ENCODE peak calls at places on chromosomes 6 and 20, in seven cellular contexts. One of them, this sample, is unnamed. For H3K4me1 and H3K36me3, the result is how much of the 10 kb centered on the place peaks cover.

GRCh38 chr6:25601797-25602679 is 50.0 kb upstream of the SCGN start:
- DNase-seq in ovary: no peak
- DNase-seq in body of pancreas: no peak
- DNase-seq in HepG2: peak
- DNase-seq in stomach: no peak
- DNase-seq in suprapubic skin: no peak
- DNase-seq in IMR-90: peak
- DNase-seq in this sample: no peak

GRCh38 chr6:158759966-158760617 is 59.1 kb downstream of the EZR start:
- DNase-seq in ovary: no peak
- DNase-seq in body of pancreas: no peak
- DNase-seq in HepG2: no peak
- DNase-seq in stomach: no peak
- DNase-seq in suprapubic skin: peak
- DNase-seq in IMR-90: no peak
- DNase-seq in this sample: no peak

GRCh38 chr20:16444056-16444777 is 129.0 kb downstream of the KIF16B start:
- DNase-seq in ovary: no peak
- DNase-seq in body of pancreas: peak
- DNase-seq in HepG2: no peak
- DNase-seq in stomach: no peak
- DNase-seq in suprapubic skin: no peak
- DNase-seq in IMR-90: peak
- DNase-seq in this sample: no peak

GRCh38 chr6:23180504-23181293 is 611.3 kb downstream of the HDGFL1 start:
- DNase-seq in ovary: peak
- DNase-seq in body of pancreas: peak
- DNase-seq in HepG2: no peak
- DNase-seq in stomach: peak
- DNase-seq in suprapubic skin: no peak
- DNase-seq in IMR-90: peak
- DNase-seq in this sample: no peak

GRCh38 chr20:840858-841567 is 7.5 kb downstream of the FAM110A start:
- DNase-seq in ovary: peak
- DNase-seq in body of pancreas: peak
- DNase-seq in HepG2: peak
- DNase-seq in stomach: peak
- DNase-seq in suprapubic skin: no peak
- DNase-seq in IMR-90: no peak
- DNase-seq in this sample: peak

GRCh38 chr6:23659125-23659524 is 466.9 kb upstream of the NRSN1 start:
- DNase-seq in ovary: no peak
- DNase-seq in body of pancreas: no peak
- DNase-seq in HepG2: peak
- DNase-seq in stomach: no peak
- DNase-seq in suprapubic skin: no peak
- DNase-seq in IMR-90: peak
- DNase-seq in this sample: no peak

GRCh38 chr6:119313937-119314893 is 35.3 kb downstream of the MAN1A1 start:
- DNase-seq in ovary: no peak
- DNase-seq in body of pancreas: no peak
- DNase-seq in HepG2: no peak
- DNase-seq in stomach: no peak
- DNase-seq in suprapubic skin: no peak
- DNase-seq in IMR-90: no peak
- DNase-seq in this sample: peak

GRCh38 chr6:85354761-85355618 is 94.9 kb upstream of the NT5E start:
- DNase-seq in ovary: peak
- DNase-seq in body of pancreas: peak
- DNase-seq in HepG2: peak
- DNase-seq in stomach: peak
- DNase-seq in suprapubic skin: peak
- DNase-seq in IMR-90: peak
- DNase-seq in this sample: peak

GRCh38 chr6:125511809-125512341 is 210.1 kb upstream of the HDDC2 start:
- DNase-seq in ovary: no peak
- DNase-seq in body of pancreas: peak
- DNase-seq in HepG2: peak
- DNase-seq in stomach: no peak
- DNase-seq in suprapubic skin: no peak
- DNase-seq in IMR-90: no peak
- DNase-seq in this sample: no peak

GRCh38 chr20:19774086-19774933 is 16.3 kb downstream of the RIN2 start:
- DNase-seq in ovary: no peak
- DNase-seq in body of pancreas: no peak
- DNase-seq in HepG2: peak
- DNase-seq in stomach: no peak
- DNase-seq in suprapubic skin: no peak
- DNase-seq in IMR-90: no peak
- DNase-seq in this sample: no peak

GRCh38 chr6:169559001-169559441 is 142.8 kb downstream of the WDR27 start:
- DNase-seq in ovary: no peak
- DNase-seq in body of pancreas: no peak
- DNase-seq in HepG2: no peak
- DNase-seq in stomach: no peak
- DNase-seq in suprapubic skin: no peak
- DNase-seq in IMR-90: peak
- DNase-seq in this sample: no peak

GRCh38 chr6:63635165-63635562 is 438 bp upstream of the PHF3 start:
- DNase-seq in ovary: no peak
- DNase-seq in body of pancreas: peak
- DNase-seq in HepG2: no peak
- DNase-seq in stomach: no peak
- DNase-seq in suprapubic skin: no peak
- DNase-seq in IMR-90: no peak
- DNase-seq in this sample: no peak

GRCh38 chr20:48406462-48407235 is 421.1 kb downstream of the PREX1 start:
- DNase-seq in ovary: no peak
- DNase-seq in body of pancreas: peak
- DNase-seq in HepG2: no peak
- DNase-seq in stomach: no peak
- DNase-seq in suprapubic skin: no peak
- DNase-seq in IMR-90: no peak
- DNase-seq in this sample: no peak

GRCh38 chr6:35084511-35085203 is 56.5 kb downstream of the TCP11 start:
- DNase-seq in ovary: no peak
- DNase-seq in body of pancreas: no peak
- DNase-seq in HepG2: no peak
- DNase-seq in stomach: no peak
- DNase-seq in suprapubic skin: peak
- DNase-seq in IMR-90: no peak
- DNase-seq in this sample: peak

GRCh38 chr6:149484733-149485700 is at the start of gene ZC3H12D:
- DNase-seq in ovary: no peak
- DNase-seq in body of pancreas: peak
- DNase-seq in HepG2: peak
- DNase-seq in stomach: peak
- DNase-seq in suprapubic skin: peak
- DNase-seq in IMR-90: peak
- DNase-seq in this sample: peak

GRCh38 chr6:157194643-157195042 is 128.7 kb downstream of the TMEM242 start:
- DNase-seq in ovary: no peak
- DNase-seq in body of pancreas: no peak
- DNase-seq in HepG2: no peak
- DNase-seq in stomach: no peak
- DNase-seq in suprapubic skin: no peak
- DNase-seq in IMR-90: peak
- DNase-seq in this sample: no peak

GRCh38 chr6:34425132-34425497 is 754 bp downstream of the RPS10 start:
- DNase-seq in ovary: no peak
- DNase-seq in body of pancreas: no peak
- DNase-seq in HepG2: no peak
- DNase-seq in stomach: no peak
- DNase-seq in suprapubic skin: no peak
- DNase-seq in IMR-90: no peak
- DNase-seq in this sample: no peak

GRCh38 chr6:22766979-22767378 is 197.6 kb downstream of the HDGFL1 start:
- DNase-seq in ovary: no peak
- DNase-seq in body of pancreas: no peak
- DNase-seq in HepG2: no peak
- DNase-seq in stomach: no peak
- DNase-seq in suprapubic skin: no peak
- DNase-seq in IMR-90: no peak
- DNase-seq in this sample: no peak

GRCh38 chr6:3175742-3176321 is 18.5 kb upstream of the TUBB2A start:
- DNase-seq in ovary: no peak
- DNase-seq in body of pancreas: no peak
- DNase-seq in HepG2: no peak
- DNase-seq in stomach: no peak
- DNase-seq in suprapubic skin: no peak
- DNase-seq in IMR-90: no peak
- DNase-seq in this sample: no peak

GRCh38 chr6:34029489-34030280 is 116.2 kb downstream of the GRM4 start:
- DNase-seq in ovary: no peak
- DNase-seq in body of pancreas: no peak
- DNase-seq in HepG2: no peak
- DNase-seq in stomach: no peak
- DNase-seq in suprapubic skin: no peak
- DNase-seq in IMR-90: no peak
- DNase-seq in this sample: no peak

DNA sequence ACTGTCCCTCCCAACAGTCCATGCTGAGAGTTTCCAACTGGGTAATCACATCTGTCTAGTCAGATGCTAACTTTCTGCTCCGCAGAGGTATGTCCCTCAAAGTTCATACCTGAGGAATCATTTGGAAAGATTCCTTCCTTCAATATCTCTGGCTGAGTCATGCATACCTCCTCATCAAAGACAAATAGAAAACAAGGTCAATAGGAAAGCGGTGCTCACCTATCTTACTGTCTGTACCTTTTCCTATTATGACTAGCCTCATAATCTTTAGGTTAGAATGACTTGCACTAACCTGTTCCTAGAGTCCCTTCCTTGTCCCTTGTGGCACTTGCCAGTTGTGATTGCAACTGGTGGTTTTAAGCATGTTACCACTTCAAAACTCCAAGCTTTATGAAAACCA is 78.2 kb upstream of the PTPRK start:
- DNase-seq in ovary: no peak
- DNase-seq in body of pancreas: no peak
- DNase-seq in HepG2: no peak
- DNase-seq in stomach: no peak
- DNase-seq in suprapubic skin: no peak
- DNase-seq in IMR-90: no peak
- DNase-seq in this sample: no peak
- H3K4me1 ChIP-seq in ovary: under half
- H3K4me1 ChIP-seq in body of pancreas: under half
- H3K4me1 ChIP-seq in HepG2: under half
- H3K4me1 ChIP-seq in stomach: under half
- H3K4me1 ChIP-seq in suprapubic skin: under half
- H3K4me1 ChIP-seq in IMR-90: under half
- H3K4me1 ChIP-seq in this sample: under half

GRCh38 chr20:49544535-49544934 is 23.4 kb downstream of the PTGIS start:
- DNase-seq in ovary: no peak
- DNase-seq in body of pancreas: no peak
- DNase-seq in HepG2: no peak
- DNase-seq in stomach: no peak
- DNase-seq in suprapubic skin: no peak
- DNase-seq in IMR-90: no peak
- DNase-seq in this sample: no peak

GRCh38 chr20:49543071-49543857 is 24.7 kb downstream of the PTGIS start:
- DNase-seq in ovary: no peak
- DNase-seq in body of pancreas: no peak
- DNase-seq in HepG2: no peak
- DNase-seq in stomach: no peak
- DNase-seq in suprapubic skin: peak
- DNase-seq in IMR-90: no peak
- DNase-seq in this sample: no peak

GRCh38 chr20:49545572-49545971 is 22.4 kb downstream of the PTGIS start:
- DNase-seq in ovary: no peak
- DNase-seq in body of pancreas: no peak
- DNase-seq in HepG2: no peak
- DNase-seq in stomach: no peak
- DNase-seq in suprapubic skin: peak
- DNase-seq in IMR-90: no peak
- DNase-seq in this sample: no peak

GRCh38 chr20:49542514-49542991 is 25.4 kb downstream of the PTGIS start:
- DNase-seq in ovary: no peak
- DNase-seq in body of pancreas: no peak
- DNase-seq in HepG2: no peak
- DNase-seq in stomach: no peak
- DNase-seq in suprapubic skin: no peak
- DNase-seq in IMR-90: no peak
- DNase-seq in this sample: no peak

DNA sequence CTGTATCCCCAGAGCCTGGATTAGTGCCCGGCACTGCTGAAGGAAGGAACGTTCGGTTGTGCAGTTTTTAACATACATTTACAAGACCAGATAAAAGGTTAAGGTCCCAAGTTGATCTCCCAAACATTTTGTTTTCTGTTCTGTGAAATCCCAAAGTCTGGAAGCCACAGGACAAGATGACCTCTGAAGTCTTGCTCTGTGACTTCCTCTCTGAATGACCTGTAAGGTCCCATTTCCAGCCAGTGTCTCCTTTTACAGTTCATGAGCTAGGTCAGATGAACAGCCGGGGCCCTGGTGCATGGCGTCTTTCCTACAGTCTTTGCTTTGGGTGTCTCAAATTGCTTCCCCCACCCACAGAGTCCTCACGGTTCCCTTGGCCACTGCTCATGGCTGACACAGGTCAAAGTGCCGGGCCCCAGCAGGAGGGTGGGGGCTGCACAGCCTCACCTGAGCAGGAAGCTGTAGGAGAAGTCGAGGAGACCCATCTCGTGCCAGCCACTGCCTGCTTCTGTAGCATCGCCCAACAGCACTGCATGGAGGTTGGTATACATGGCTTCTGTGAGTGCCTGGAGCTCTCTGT is 24.0 kb downstream of the PTGIS start:
- DNase-seq in ovary: no peak
- DNase-seq in body of pancreas: no peak
- DNase-seq in HepG2: no peak
- DNase-seq in stomach: no peak
- DNase-seq in suprapubic skin: peak
- DNase-seq in IMR-90: no peak
- DNase-seq in this sample: no peak
- TF ChIP-seq POLR2A in ovary: no peak
- TF ChIP-seq POLR2A in body of pancreas: no peak
- TF ChIP-seq POLR2A in HepG2: no peak
- TF ChIP-seq POLR2A in stomach: no peak
- TF ChIP-seq POLR2A in suprapubic skin: no peak
- TF ChIP-seq POLR2A in IMR-90: no peak
- TF ChIP-seq POLR2A in this sample: no peak

DNA sequence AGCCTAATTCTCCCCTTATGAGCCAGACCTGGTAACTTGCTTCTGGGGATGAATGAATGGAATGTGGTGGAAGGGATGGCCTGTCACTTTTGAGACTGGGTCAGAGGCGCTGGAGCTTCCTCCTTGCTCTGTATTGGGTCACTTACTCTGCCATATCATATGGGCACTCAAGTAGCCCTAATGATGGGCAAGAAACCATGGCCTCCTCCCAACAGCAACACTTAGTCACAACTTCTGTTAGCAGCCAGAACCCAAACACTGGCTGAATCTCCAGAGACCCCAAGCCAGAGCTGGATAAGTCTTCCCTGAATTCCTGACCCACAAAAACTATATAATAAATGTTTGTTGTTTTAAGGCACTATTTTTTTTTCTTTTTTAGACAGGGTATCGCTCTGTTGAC is 5.5 kb downstream of the E2F1 start:
- DNase-seq in ovary: no peak
- DNase-seq in body of pancreas: no peak
- DNase-seq in HepG2: no peak
- DNase-seq in stomach: no peak
- DNase-seq in suprapubic skin: no peak
- DNase-seq in IMR-90: peak
- DNase-seq in this sample: no peak
- H3K36me3 ChIP-seq in ovary: under half
- H3K36me3 ChIP-seq in body of pancreas: under half
- H3K36me3 ChIP-seq in HepG2: under half
- H3K36me3 ChIP-seq in stomach: under half
- H3K36me3 ChIP-seq in suprapubic skin: under half
- H3K36me3 ChIP-seq in IMR-90: under half
- H3K36me3 ChIP-seq in this sample: under half

GRCh38 chr20:36102306-36102705 is 52.2 kb upstream of the EPB41L1 start:
- DNase-seq in ovary: no peak
- DNase-seq in body of pancreas: no peak
- DNase-seq in HepG2: no peak
- DNase-seq in stomach: no peak
- DNase-seq in suprapubic skin: no peak
- DNase-seq in IMR-90: no peak
- DNase-seq in this sample: no peak
- H3K4me1 ChIP-seq in ovary: under half
- H3K4me1 ChIP-seq in body of pancreas: half or more
- H3K4me1 ChIP-seq in HepG2: under half
- H3K4me1 ChIP-seq in stomach: half or more
- H3K4me1 ChIP-seq in suprapubic skin: under half
- H3K4me1 ChIP-seq in IMR-90: under half
- H3K4me1 ChIP-seq in this sample: under half